ENCODE peak calls at places on chromosomes 1 and 21, in nine cellular contexts. One of them, this sample, is unnamed.
A peak's percentile ranks its signal among the peaks of the same experiment; 100 is the strongest.

GRCh38 chr1:31951276-31951675 is 13.1 kb upstream of the PTP4A2 start:
- DNase-seq in uterus: no peak
- DNase-seq in IMR-90: no peak
- DNase-seq in AG09309: no peak
- DNase-seq in epithelial cell of esophagus: no peak
- DNase-seq in dorsolateral prefrontal cortex: no peak
- DNase-seq in right lobe of liver: no peak
- DNase-seq in astrocyte: no peak
- DNase-seq in endothelial cell: no peak
- DNase-seq in this sample: no peak

GRCh38 chr1:204461331-204462228 is 33.0 kb downstream of the PIK3C2B start:
- DNase-seq in uterus: no peak
- DNase-seq in IMR-90: no peak
- DNase-seq in AG09309: no peak
- DNase-seq in epithelial cell of esophagus: peak; percentile 19
- DNase-seq in dorsolateral prefrontal cortex: no peak
- DNase-seq in right lobe of liver: no peak
- DNase-seq in astrocyte: no peak
- DNase-seq in endothelial cell: peak; percentile 78
- DNase-seq in this sample: no peak

GRCh38 chr1:159187647-159188374 is 16.4 kb downstream of the CADM3 start:
- DNase-seq in uterus: no peak
- DNase-seq in IMR-90: no peak
- DNase-seq in AG09309: no peak
- DNase-seq in epithelial cell of esophagus: no peak
- DNase-seq in dorsolateral prefrontal cortex: no peak
- DNase-seq in right lobe of liver: no peak
- DNase-seq in astrocyte: no peak
- DNase-seq in endothelial cell: peak; percentile 27
- DNase-seq in this sample: no peak

GRCh38 chr1:182664281-182664680 is 20.1 kb downstream of the RGS8 start:
- DNase-seq in uterus: no peak
- DNase-seq in IMR-90: no peak
- DNase-seq in AG09309: no peak
- DNase-seq in epithelial cell of esophagus: peak; percentile 32
- DNase-seq in dorsolateral prefrontal cortex: no peak
- DNase-seq in right lobe of liver: no peak
- DNase-seq in astrocyte: no peak
- DNase-seq in endothelial cell: no peak
- DNase-seq in this sample: no peak

GRCh38 chr1:160978510-160978927 is 23.9 kb upstream of the ITLN2 start:
- DNase-seq in uterus: no peak
- DNase-seq in IMR-90: no peak
- DNase-seq in AG09309: no peak
- DNase-seq in epithelial cell of esophagus: peak; percentile 30
- DNase-seq in dorsolateral prefrontal cortex: no peak
- DNase-seq in right lobe of liver: no peak
- DNase-seq in astrocyte: no peak
- DNase-seq in endothelial cell: no peak
- DNase-seq in this sample: no peak

GRCh38 chr1:156421062-156421938 is 52.3 kb downstream of the RHBG start:
- DNase-seq in uterus: peak; percentile 72
- DNase-seq in IMR-90: peak; percentile 45
- DNase-seq in AG09309: peak; percentile 1
- DNase-seq in epithelial cell of esophagus: peak; percentile 74
- DNase-seq in dorsolateral prefrontal cortex: peak; percentile 93
- DNase-seq in right lobe of liver: peak; percentile 75
- DNase-seq in astrocyte: peak; percentile 22
- DNase-seq in endothelial cell: peak; percentile 77
- DNase-seq in this sample: peak; percentile 68

GRCh38 chr1:199867601-199868000 is 159.9 kb upstream of the NR5A2 start:
- DNase-seq in uterus: no peak
- DNase-seq in IMR-90: peak; percentile 23
- DNase-seq in AG09309: no peak
- DNase-seq in epithelial cell of esophagus: no peak
- DNase-seq in dorsolateral prefrontal cortex: no peak
- DNase-seq in right lobe of liver: no peak
- DNase-seq in astrocyte: no peak
- DNase-seq in endothelial cell: peak; percentile 8
- DNase-seq in this sample: peak; percentile 59

GRCh38 chr1:44497422-44498170 is 92.5 kb downstream of the RNF220 start:
- DNase-seq in uterus: no peak
- DNase-seq in IMR-90: no peak
- DNase-seq in AG09309: no peak
- DNase-seq in epithelial cell of esophagus: no peak
- DNase-seq in dorsolateral prefrontal cortex: no peak
- DNase-seq in right lobe of liver: no peak
- DNase-seq in astrocyte: no peak
- DNase-seq in endothelial cell: no peak
- DNase-seq in this sample: no peak

GRCh38 chr1:102852583-102852982 is 255.7 kb downstream of the COL11A1 start:
- DNase-seq in uterus: no peak
- DNase-seq in IMR-90: peak; percentile 18
- DNase-seq in AG09309: no peak
- DNase-seq in epithelial cell of esophagus: no peak
- DNase-seq in dorsolateral prefrontal cortex: no peak
- DNase-seq in right lobe of liver: no peak
- DNase-seq in astrocyte: no peak
- DNase-seq in endothelial cell: no peak
- DNase-seq in this sample: no peak

GRCh38 chr1:209890606-209891330 is 47.2 kb upstream of the SYT14 start:
- DNase-seq in uterus: no peak
- DNase-seq in IMR-90: peak; percentile 52
- DNase-seq in AG09309: no peak
- DNase-seq in epithelial cell of esophagus: peak; percentile 76
- DNase-seq in dorsolateral prefrontal cortex: no peak
- DNase-seq in right lobe of liver: no peak
- DNase-seq in astrocyte: peak; percentile 40
- DNase-seq in endothelial cell: no peak
- DNase-seq in this sample: no peak

GRCh38 chr1:43707191-43708005 is at the start of gene ST3GAL3:
- DNase-seq in uterus: peak; percentile 89
- DNase-seq in IMR-90: peak; percentile 90
- DNase-seq in AG09309: no peak
- DNase-seq in epithelial cell of esophagus: peak; percentile 96
- DNase-seq in dorsolateral prefrontal cortex: peak; percentile 96
- DNase-seq in right lobe of liver: peak; percentile 97
- DNase-seq in astrocyte: peak; percentile 83
- DNase-seq in endothelial cell: peak; percentile 92
- DNase-seq in this sample: peak; percentile 85

GRCh38 chr1:207985190-207985589 is 74.3 kb upstream of the CD34 start:
- DNase-seq in uterus: no peak
- DNase-seq in IMR-90: no peak
- DNase-seq in AG09309: no peak
- DNase-seq in epithelial cell of esophagus: no peak
- DNase-seq in dorsolateral prefrontal cortex: no peak
- DNase-seq in right lobe of liver: no peak
- DNase-seq in astrocyte: no peak
- DNase-seq in endothelial cell: no peak
- DNase-seq in this sample: no peak

GRCh38 chr1:207983044-207983443 is 72.1 kb upstream of the CD34 start:
- DNase-seq in uterus: no peak
- DNase-seq in IMR-90: no peak
- DNase-seq in AG09309: no peak
- DNase-seq in epithelial cell of esophagus: no peak
- DNase-seq in dorsolateral prefrontal cortex: no peak
- DNase-seq in right lobe of liver: no peak
- DNase-seq in astrocyte: no peak
- DNase-seq in endothelial cell: no peak
- DNase-seq in this sample: no peak

GRCh38 chr1:207978441-207978840 is 67.5 kb upstream of the CD34 start:
- DNase-seq in uterus: no peak
- DNase-seq in IMR-90: no peak
- DNase-seq in AG09309: no peak
- DNase-seq in epithelial cell of esophagus: no peak
- DNase-seq in dorsolateral prefrontal cortex: no peak
- DNase-seq in right lobe of liver: no peak
- DNase-seq in astrocyte: no peak
- DNase-seq in endothelial cell: no peak
- DNase-seq in this sample: no peak

GRCh38 chr1:207985996-207986395 is 75.1 kb upstream of the CD34 start:
- DNase-seq in uterus: no peak
- DNase-seq in IMR-90: no peak
- DNase-seq in AG09309: no peak
- DNase-seq in epithelial cell of esophagus: no peak
- DNase-seq in dorsolateral prefrontal cortex: no peak
- DNase-seq in right lobe of liver: no peak
- DNase-seq in astrocyte: no peak
- DNase-seq in endothelial cell: no peak
- DNase-seq in this sample: no peak

DNA sequence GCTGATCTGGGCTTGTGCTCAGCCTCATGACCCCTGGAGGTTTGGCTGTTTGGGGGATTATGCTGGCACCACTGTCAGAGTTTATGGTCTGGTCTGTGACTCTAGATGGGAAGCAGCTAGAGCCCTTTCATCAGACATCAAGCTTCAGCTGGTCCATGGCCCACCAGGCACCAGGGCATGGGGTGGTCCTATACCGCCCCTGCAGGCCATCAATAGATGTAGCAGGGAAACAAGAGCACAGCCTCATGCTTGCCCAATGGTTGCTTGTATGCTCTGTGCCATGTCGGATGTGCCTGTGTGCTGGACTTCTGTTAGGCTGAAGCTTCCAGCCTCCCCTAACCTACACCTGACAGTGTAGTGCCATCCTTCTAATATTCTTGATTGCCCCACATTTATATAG is 71.1 kb upstream of the CD34 start:
- DNase-seq in uterus: no peak
- DNase-seq in IMR-90: no peak
- DNase-seq in AG09309: no peak
- DNase-seq in epithelial cell of esophagus: no peak
- DNase-seq in dorsolateral prefrontal cortex: no peak
- DNase-seq in right lobe of liver: no peak
- DNase-seq in astrocyte: no peak
- DNase-seq in endothelial cell: peak; percentile 56
- DNase-seq in this sample: no peak
- TF ChIP-seq CTCF in uterus: peak; percentile 20
- TF ChIP-seq CTCF in IMR-90: peak; percentile 33
- TF ChIP-seq CTCF in AG09309: peak; percentile 47
- TF ChIP-seq CTCF in epithelial cell of esophagus: peak; percentile 31
- TF ChIP-seq CTCF in dorsolateral prefrontal cortex: no peak
- TF ChIP-seq CTCF in right lobe of liver: no peak
- TF ChIP-seq CTCF in astrocyte: peak; percentile 42
- TF ChIP-seq CTCF in endothelial cell: peak; percentile 78
- TF ChIP-seq CTCF in this sample: peak; percentile 41

DNA sequence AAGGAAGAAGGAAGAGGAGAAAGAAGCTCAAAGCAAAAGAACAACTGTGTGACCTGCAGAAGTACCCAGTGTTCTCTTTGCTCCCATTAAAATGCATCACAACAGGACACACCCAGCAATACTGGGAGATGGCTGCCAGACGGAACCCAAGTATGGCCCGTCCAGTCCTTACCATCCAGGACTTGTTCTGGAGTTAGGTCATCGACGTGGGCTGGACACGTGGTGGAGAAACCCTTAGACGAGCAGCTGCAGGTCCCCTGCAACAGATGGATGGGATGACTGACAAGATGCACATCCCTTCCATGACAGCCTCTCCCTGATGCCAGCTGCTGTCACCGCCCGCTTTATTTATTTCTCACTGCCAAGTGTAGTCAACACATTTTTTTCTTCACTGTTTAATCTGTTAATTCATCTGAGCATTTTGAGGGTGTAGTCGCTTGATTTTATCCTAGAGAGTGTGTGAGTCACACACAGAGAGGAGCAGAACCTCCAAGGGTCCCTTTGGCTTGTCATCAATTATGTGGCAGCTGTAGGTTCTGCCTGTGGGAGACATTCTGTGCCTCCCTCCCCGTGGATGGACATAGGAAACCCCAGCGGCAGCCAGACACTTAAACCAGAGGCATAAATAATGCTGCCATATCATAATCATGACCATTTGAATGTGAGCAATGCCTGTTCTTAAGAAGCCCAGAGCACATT is 80.9 kb downstream of the ABCA4 start:
- DNase-seq in uterus: no peak
- DNase-seq in IMR-90: no peak
- DNase-seq in AG09309: no peak
- DNase-seq in epithelial cell of esophagus: no peak
- DNase-seq in dorsolateral prefrontal cortex: no peak
- DNase-seq in right lobe of liver: no peak
- DNase-seq in astrocyte: peak; percentile 18
- DNase-seq in endothelial cell: no peak
- DNase-seq in this sample: no peak
- TF ChIP-seq CTCF in uterus: no peak
- TF ChIP-seq CTCF in IMR-90: no peak
- TF ChIP-seq CTCF in AG09309: no peak
- TF ChIP-seq CTCF in epithelial cell of esophagus: no peak
- TF ChIP-seq CTCF in dorsolateral prefrontal cortex: no peak
- TF ChIP-seq CTCF in right lobe of liver: no peak
- TF ChIP-seq CTCF in astrocyte: no peak
- TF ChIP-seq CTCF in endothelial cell: peak; percentile 48
- TF ChIP-seq CTCF in this sample: peak; percentile 78

DNA sequence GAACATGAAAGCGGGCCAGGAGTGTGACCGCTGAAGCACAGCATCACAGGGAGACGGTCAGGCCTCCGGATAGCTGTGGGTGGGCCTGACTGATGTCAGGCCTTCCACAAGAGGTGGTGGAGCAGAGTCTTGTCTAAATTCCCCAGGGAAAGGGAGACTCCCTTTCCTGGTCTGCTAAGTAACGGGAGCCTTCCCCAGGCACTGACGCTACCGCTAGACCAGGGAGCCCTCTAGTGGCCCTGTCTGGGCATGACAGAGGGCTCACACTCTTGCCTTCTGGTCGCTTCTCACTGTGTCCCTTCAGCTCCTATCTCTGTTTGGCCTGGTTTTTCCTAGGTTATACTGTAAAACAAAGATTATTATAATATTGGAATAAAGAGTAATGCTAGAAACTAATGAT is 36.5 kb downstream of the ZNF695 start:
- DNase-seq in uterus: peak; percentile 61
- DNase-seq in IMR-90: peak; percentile 13
- DNase-seq in AG09309: peak; percentile 14
- DNase-seq in epithelial cell of esophagus: peak; percentile 19
- DNase-seq in dorsolateral prefrontal cortex: peak; percentile 77
- DNase-seq in right lobe of liver: peak; percentile 65
- DNase-seq in astrocyte: no peak
- DNase-seq in endothelial cell: peak; percentile 11
- DNase-seq in this sample: no peak
- TF ChIP-seq CTCF in uterus: peak; percentile 73
- TF ChIP-seq CTCF in IMR-90: peak; percentile 48
- TF ChIP-seq CTCF in AG09309: peak; percentile 95
- TF ChIP-seq CTCF in epithelial cell of esophagus: peak; percentile 59
- TF ChIP-seq CTCF in dorsolateral prefrontal cortex: peak; percentile 73
- TF ChIP-seq CTCF in right lobe of liver: peak; percentile 62
- TF ChIP-seq CTCF in astrocyte: peak; percentile 11
- TF ChIP-seq CTCF in endothelial cell: no peak
- TF ChIP-seq CTCF in this sample: peak; percentile 86

DNA sequence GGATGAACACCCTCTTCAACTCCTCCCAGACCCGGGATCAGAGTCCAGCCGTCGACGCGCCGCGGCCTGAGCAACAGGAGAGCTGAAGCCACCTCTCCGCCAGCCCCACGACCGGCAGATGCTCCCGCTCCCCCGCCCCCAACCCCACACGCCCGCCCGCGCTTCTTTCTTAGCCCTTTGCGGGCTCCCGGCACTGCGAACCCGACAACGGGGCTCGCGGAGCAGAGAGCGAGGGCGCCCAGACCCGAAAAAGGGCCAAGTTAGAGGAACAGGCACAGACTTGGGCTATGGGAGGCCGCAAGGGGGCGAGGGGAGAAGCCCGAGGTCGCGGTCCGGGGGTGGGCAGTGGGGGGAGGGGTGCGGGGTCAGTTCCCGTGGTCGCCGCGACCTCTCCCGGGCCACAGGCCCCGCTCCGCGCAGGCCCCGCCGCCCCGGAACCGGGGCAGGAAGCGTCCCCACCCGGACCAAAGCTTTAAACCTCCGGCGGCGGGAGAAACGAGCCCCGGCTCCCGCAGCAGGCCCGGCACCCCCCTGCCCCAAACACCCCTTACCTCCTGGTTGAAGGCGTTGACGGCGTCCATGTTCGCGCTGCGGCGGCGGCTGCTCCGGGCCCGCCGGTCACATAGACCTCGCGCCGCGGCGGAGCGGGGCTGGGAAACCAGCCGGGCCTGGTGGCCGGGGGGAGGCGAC is 661 bp downstream of the SCAF4 start:
- DNase-seq in uterus: peak; percentile 38
- DNase-seq in IMR-90: no peak
- DNase-seq in AG09309: no peak
- DNase-seq in epithelial cell of esophagus: no peak
- DNase-seq in dorsolateral prefrontal cortex: peak; percentile 45
- DNase-seq in right lobe of liver: peak; percentile 89
- DNase-seq in astrocyte: no peak
- DNase-seq in endothelial cell: peak; percentile 63
- DNase-seq in this sample: peak; percentile 57
- TF ChIP-seq CTCF in uterus: no peak
- TF ChIP-seq CTCF in IMR-90: no peak
- TF ChIP-seq CTCF in AG09309: no peak
- TF ChIP-seq CTCF in epithelial cell of esophagus: no peak
- TF ChIP-seq CTCF in dorsolateral prefrontal cortex: peak; percentile 9
- TF ChIP-seq CTCF in right lobe of liver: no peak
- TF ChIP-seq CTCF in astrocyte: no peak
- TF ChIP-seq CTCF in endothelial cell: peak; percentile 19
- TF ChIP-seq CTCF in this sample: peak; percentile 38

This sample was measured in CD14-positive monocyte.